ENCODE peak calls at places on chromosomes 2 and 18, in seven cellular contexts. T is glutamatergic neuron; Q is B cell; F is CD8-positive, alpha-beta T cell; R is Peyer's patch; C is astrocyte; K is foreskin keratinocyte. J is an unnamed sample.

GRCh38 chr2:74522516-74522915 is 3.5 kb downstream of the DQX1 start:
- DNase-seq in T (no peak), Q (no peak), R (no peak), K (no peak), C (no peak), F (no peak), J (no peak)

GRCh38 chr18:69216390-69216789 is 184.3 kb upstream of the DOK6 start:
- DNase-seq in K (no peak), F (no peak), T (no peak), R (no peak), C (peak), Q (no peak), J (no peak)

GRCh38 chr2:178397002-178397605 is 53.9 kb downstream of the PRKRA start:
- DNase-seq in F (no peak), T (no peak), K (no peak), R (no peak), C (peak), Q (no peak), J (peak)

GRCh38 chr2:202643012-202643858 is 8.5 kb downstream of the FAM117B start:
- DNase-seq in K (no peak), F (no peak), T (no peak), Q (peak), R (no peak), C (no peak), J (no peak)

GRCh38 chr2:128646691-128647090 is 328.0 kb upstream of the HS6ST1 start:
- DNase-seq in F (no peak), R (no peak), K (no peak), Q (no peak), C (no peak), T (peak), J (no peak)

GRCh38 chr2:127575185-127575765 is 39.8 kb downstream of the MYO7B start:
- DNase-seq in C (no peak), F (no peak), K (no peak), R (peak), Q (no peak), T (no peak), J (no peak)

GRCh38 chr2:206112108-206112507 is 26.1 kb upstream of the INO80D start:
- DNase-seq in C (no peak), K (no peak), F (no peak), T (no peak), R (no peak), Q (no peak), J (no peak)

GRCh38 chr2:32330136-32330535 is 26.7 kb upstream of the BIRC6 start:
- DNase-seq in C (peak), Q (no peak), K (no peak), F (no peak), T (no peak), R (no peak), J (no peak)

GRCh38 chr2:24538720-24539119 is 47.7 kb downstream of the NCOA1 start:
- DNase-seq in K (no peak), R (no peak), Q (no peak), F (no peak), T (no peak), C (no peak), J (no peak)

GRCh38 chr2:42851740-42852250 is 59.4 kb upstream of the HAAO start:
- DNase-seq in K (no peak), C (no peak), F (no peak), Q (no peak), T (no peak), R (no peak), J (no peak)

GRCh38 chr2:58098254-58099096 is 51.9 kb downstream of the VRK2 start:
- DNase-seq in Q (no peak), C (peak), K (peak), F (no peak), R (no peak), T (no peak), J (no peak)

GRCh38 chr2:27014771-27015433 is 17.9 kb upstream of the TMEM214 start:
- DNase-seq in C (no peak), R (no peak), K (no peak), F (no peak), T (no peak), Q (no peak), J (no peak)

GRCh38 chr18:10562773-10563160 is 36.9 kb downstream of the NAPG start:
- DNase-seq in T (no peak), R (no peak), C (no peak), Q (no peak), F (no peak), K (no peak), J (no peak)

GRCh38 chr2:147696426-147696825 is 148.4 kb upstream of the ACVR2A start:
- DNase-seq in F (no peak), C (peak), K (peak), T (no peak), Q (no peak), R (no peak), J (peak)

GRCh38 chr2:130390460-130391057 is 34.7 kb downstream of the PTPN18 start:
- DNase-seq in Q (no peak), T (no peak), K (no peak), F (no peak), C (no peak), R (peak), J (peak)

GRCh38 chr2:9703085-9703641 is 72.4 kb upstream of the YWHAQ start:
- DNase-seq in Q (no peak), T (no peak), K (peak), F (peak), C (peak), R (peak), J (peak)

GRCh38 chr2:9707008-9707407 is 76.2 kb upstream of the YWHAQ start:
- DNase-seq in T (no peak), F (no peak), K (no peak), Q (no peak), C (no peak), R (no peak), J (no peak)

GRCh38 chr2:9702604-9703084 is 71.8 kb upstream of the YWHAQ start:
- DNase-seq in K (no peak), F (no peak), R (no peak), T (no peak), Q (no peak), C (no peak), J (no peak)

GRCh38 chr2:9704600-9704999 is 73.8 kb upstream of the YWHAQ start:
- DNase-seq in C (no peak), R (no peak), F (no peak), Q (no peak), K (no peak), T (no peak), J (no peak)

GRCh38 chr2:9703701-9704221 is 73.0 kb upstream of the YWHAQ start:
- DNase-seq in Q (no peak), R (no peak), C (peak), T (no peak), K (no peak), F (no peak), J (peak)
- TF ChIP-seq CTCF in Q (no peak), R (no peak), C (no peak), T (no peak), K (no peak), F (no peak), J (no peak)

DNA sequence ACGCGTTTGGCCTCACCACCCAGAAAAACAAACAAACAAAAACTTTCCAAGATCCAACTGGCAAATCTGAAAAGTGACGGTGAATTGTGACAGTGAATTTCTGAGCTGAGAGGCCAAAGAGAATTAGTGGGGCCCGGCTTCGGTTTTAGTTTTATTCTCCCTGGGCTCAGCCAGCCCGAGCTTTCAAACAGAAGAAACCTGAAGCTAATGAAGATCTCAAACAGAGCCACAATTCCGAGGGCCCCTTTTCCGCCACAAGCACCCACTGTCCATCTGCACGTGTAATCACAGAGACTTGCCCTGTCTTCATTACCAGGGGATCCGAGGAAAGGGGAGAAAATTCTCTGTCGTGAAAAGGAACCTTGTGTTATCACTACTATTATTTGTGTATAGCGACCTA is 4.2 kb upstream of the ONECUT2 start:
- DNase-seq in K (no peak), C (no peak), T (no peak), F (no peak), Q (no peak), R (no peak), J (no peak)
- TF ChIP-seq CTCF in K (no peak), C (no peak), T (no peak), F (no peak), Q (no peak), R (no peak), J (no peak)

DNA sequence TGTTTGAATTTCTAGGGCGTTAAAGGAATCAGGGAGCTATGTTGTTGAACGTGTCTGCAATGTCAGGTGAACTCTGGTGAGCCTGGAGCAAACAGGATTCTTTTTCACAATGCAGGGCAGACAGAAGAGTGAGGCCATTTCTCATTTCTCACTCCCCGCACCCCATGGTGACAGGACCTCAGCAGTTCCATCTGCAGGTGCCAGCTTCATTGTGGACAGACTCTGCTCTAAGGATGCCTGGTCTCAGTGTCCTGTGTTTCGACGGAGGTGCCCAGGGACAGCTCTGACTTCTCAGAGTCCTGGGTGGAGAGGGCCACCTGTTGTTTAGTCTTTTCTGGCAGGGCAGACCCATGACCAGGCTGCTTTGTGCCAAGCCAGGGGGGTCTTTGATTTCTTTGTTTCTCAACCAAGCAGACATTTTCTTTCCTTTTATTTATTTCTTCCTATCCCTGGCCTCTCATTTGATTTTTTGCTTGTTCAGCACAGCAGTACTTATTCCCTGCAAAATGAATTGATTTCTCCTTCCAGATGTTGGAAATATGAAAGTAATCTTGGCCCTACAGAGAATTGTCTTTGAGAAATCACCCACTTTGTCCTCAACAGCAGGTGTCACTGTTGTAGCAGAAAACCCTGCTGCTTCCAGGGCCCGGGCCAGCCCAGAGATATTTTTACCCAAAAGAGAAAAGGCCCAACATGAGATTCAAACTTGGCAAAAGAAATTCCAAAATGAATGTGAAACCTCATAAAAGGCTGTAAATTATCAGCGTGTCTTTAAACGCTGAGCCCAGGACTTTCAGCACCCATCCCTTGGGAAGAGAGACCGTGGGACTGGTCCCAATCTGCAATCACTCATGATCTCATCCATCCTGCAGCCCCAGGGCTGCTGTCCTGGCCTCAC is 201.6 kb downstream of the RNF144A start:
- DNase-seq in F (no peak), R (no peak), T (peak), Q (no peak), K (no peak), C (no peak), J (peak)
- TF ChIP-seq CTCF in F (peak), R (no peak), T (peak), Q (no peak), K (peak), C (peak), J (peak)

DNA sequence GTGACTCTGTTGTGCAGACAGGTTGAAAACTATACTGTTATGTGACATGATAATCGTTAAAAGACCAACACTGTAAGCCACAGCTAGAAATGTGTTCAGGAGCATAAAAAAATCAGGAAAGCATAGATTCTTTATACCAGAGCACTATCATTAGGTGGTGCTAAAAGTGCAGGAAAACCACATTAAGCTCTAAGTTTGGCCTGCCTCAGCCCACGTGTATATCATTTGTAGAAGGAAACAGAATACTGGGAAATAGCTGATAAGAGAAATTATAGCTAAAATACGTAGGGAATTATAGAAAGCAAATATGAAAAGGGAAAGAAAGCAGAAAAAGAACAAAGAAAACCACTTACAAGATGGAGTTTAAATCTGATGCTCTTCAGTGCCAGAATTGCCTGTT is 26.5 kb upstream of the C2orf74 start:
- DNase-seq in Q (no peak), R (no peak), K (no peak), F (no peak), C (peak), T (no peak), J (no peak)
- TF ChIP-seq CTCF in Q (no peak), R (no peak), K (peak), F (no peak), C (peak), T (no peak), J (no peak)

GRCh38 chr2:36351291-36352023 is 4.1 kb upstream of the CRIM1 start:
- DNase-seq in F (no peak), R (no peak), K (no peak), Q (no peak), C (no peak), T (no peak), J (no peak)

GRCh38 chr2:36355157-36355889 is at the start of gene CRIM1:
- DNase-seq in C (peak), K (no peak), T (peak), R (peak), F (no peak), Q (no peak), J (peak)

GRCh38 chr2:36354816-36355156 is 792 bp upstream of the CRIM1 start:
- DNase-seq in Q (no peak), R (no peak), K (no peak), C (no peak), F (no peak), T (no peak), J (no peak)

GRCh38 chr2:36352024-36352398 is 3.6 kb upstream of the CRIM1 start:
- DNase-seq in R (no peak), T (no peak), C (no peak), K (no peak), F (no peak), Q (no peak), J (peak)

DNA sequence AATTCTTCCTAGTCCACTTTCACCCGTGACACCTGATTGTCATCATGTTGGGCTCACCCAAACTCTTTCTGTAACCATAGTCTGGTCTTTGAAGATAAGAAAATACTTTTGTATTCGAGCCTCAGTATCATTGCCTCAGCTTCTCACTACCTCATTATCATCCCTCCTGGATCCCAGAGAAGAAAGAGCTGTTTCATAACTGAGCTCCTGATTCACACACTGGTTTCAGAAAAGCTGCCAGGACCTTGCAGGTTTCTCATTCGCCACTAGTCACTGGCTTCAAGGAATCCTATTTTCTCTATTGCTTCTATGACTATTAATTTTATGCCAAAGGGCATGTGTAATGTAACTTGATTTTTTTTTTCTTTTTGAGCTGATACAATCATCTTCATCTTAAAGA is 2.9 kb upstream of the CRIM1 start:
- DNase-seq in C (peak), K (no peak), R (no peak), Q (no peak), T (no peak), F (no peak), J (no peak)
- TF ChIP-seq CTCF in C (peak), K (peak), R (no peak), Q (no peak), T (no peak), F (no peak), J (no peak)

DNA sequence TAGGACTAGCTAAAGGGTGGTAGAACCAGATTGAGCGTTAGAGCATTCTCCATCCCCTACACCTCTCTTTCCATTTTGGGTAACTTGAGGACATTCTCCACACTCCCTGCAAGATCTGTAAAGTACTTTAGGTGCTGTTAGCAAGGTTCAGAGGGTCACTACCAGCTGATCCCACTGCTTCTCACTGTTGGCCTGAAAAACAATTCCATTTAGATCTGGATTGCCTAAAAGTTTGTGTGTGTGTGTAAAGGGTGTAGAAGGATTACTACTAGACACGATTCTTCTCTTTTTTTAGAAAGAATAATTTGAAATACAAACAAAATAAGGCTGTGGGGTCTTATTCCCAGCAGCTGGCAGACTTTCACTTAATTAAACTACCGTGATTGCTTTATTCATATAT is 95.1 kb upstream of the TMEM178A start:
- DNase-seq in R (no peak), Q (no peak), C (no peak), F (no peak), K (no peak), T (no peak), J (no peak)
- TF ChIP-seq CTCF in R (no peak), Q (no peak), C (no peak), F (no peak), K (no peak), T (no peak), J (no peak)

GRCh38 chr2:224060783-224061482 is 21.8 kb upstream of the SERPINE2 start:
- DNase-seq in F (no peak), K (no peak), T (no peak), R (no peak), Q (no peak), C (no peak), J (no peak)

GRCh38 chr2:224058048-224058775 is 19.1 kb upstream of the SERPINE2 start:
- DNase-seq in K (no peak), Q (no peak), F (no peak), T (no peak), R (no peak), C (no peak), J (no peak)

GRCh38 chr2:224059178-224059577 is 20.1 kb upstream of the SERPINE2 start:
- DNase-seq in C (no peak), F (no peak), K (peak), R (no peak), Q (no peak), T (no peak), J (no peak)

GRCh38 chr2:224063308-224063648 is 24.2 kb upstream of the SERPINE2 start:
- DNase-seq in C (no peak), K (no peak), F (no peak), R (no peak), T (no peak), Q (no peak), J (no peak)

DNA sequence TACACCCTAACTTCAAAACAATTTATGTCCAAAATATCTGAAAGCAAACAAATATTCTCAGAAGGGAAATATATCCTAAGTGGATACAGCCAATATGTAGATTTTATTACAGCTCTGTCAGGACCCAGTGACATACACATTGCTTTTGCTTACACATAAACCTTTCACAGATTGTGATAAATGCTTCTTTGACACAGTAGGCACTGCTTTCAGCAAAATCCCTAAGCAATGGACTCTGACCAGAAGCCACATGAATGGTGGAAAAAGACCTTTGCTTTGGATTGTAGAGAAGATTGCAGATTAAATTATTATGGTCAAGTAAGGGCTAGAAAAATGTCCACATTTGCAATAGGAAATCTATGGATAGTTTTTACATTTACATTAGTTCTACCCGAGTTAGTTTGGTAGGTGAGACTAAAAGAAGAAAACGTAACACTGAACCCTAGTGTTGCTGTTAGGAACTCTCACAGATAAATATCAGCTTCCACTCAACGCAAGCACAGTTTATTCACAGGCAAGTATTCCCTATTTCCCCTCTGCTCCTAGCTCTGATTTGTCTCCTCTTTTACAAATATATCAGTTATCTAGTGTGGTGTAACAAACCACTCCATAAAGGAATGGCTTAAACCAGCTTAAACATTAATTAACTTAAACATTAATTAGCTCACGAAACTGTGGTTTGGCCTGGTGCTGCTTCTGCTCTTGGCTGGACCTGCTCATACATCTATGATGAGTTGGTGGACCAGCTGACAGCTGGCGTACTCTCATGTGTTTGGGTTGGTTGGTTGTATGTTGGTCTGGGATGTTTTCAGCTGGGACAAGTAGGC is 23.6 kb upstream of the SERPINE2 start:
- DNase-seq in T (no peak), K (no peak), C (no peak), Q (no peak), F (no peak), R (no peak), J (no peak)
- TF ChIP-seq CTCF in T (no peak), K (peak), C (no peak), Q (no peak), F (no peak), R (no peak), J (no peak)